ENCODE peak calls at places on chromosomes 16 and 17, in five cellular contexts. O is mesothelial cell of epicardium, K is NCI-H1105 treated with DMSO at 0.1 percent for 48 hours, X is heart right ventricle, L is AG09309. R is an unnamed sample.

GRCh38 chr17:73359987-73360410 is 48.2 kb upstream of the CDC42EP4 start:
- DNase-seq in O (no peak), K (no peak), X (no peak), L (no peak), R (peak; percentile 85)

GRCh38 chr16:86448306-86448705 is 62.0 kb upstream of the FOXF1 start:
- DNase-seq in O (no peak), K (no peak), X (no peak), L (no peak), R (no peak)

GRCh38 chr17:27579897-27580321 is 51.1 kb upstream of the LGALS9 start:
- DNase-seq in O (no peak), K (no peak), X (no peak), L (no peak), R (no peak)

GRCh38 chr17:50270430-50271172 is 3.7 kb upstream of the TMEM92 start:
- DNase-seq in O (no peak), K (no peak), X (no peak), L (no peak), R (peak; percentile 55)

GRCh38 chr17:32852811-32853210 is 24.1 kb downstream of the MYO1D start:
- DNase-seq in O (no peak), K (no peak), X (no peak), L (no peak), R (no peak)

GRCh38 chr16:55480228-55480655 is 1.2 kb downstream of the MMP2 start:
- DNase-seq in O (peak; percentile 58), K (peak; percentile 38), X (peak; percentile 84), L (peak; percentile 84), R (peak; percentile 92)

GRCh38 chr17:34358631-34359030 is 2.4 kb downstream of the CCL13 start:
- DNase-seq in O (no peak), K (no peak), X (no peak), L (no peak), R (no peak)

GRCh38 chr16:31363721-31364120 is 8.7 kb downstream of the ITGAX start:
- DNase-seq in O (no peak), K (no peak), X (no peak), L (no peak), R (no peak)

GRCh38 chr16:17301593-17302135 is 169.1 kb downstream of the XYLT1 start:
- DNase-seq in O (no peak), K (no peak), X (no peak), L (no peak), R (no peak)

GRCh38 chr16:81532491-81533174 is 88.0 kb downstream of the CMIP start:
- DNase-seq in O (no peak), K (no peak), X (no peak), L (no peak), R (no peak)

GRCh38 chr16:89018605-89019158 is 41.7 kb upstream of the CBFA2T3 start:
- DNase-seq in O (no peak), K (no peak), X (no peak), L (no peak), R (no peak)

GRCh38 chr17:47320879-47321502 is 2.8 kb upstream of the EFCAB13 start:
- DNase-seq in O (no peak), K (no peak), X (no peak), L (no peak), R (no peak)

GRCh38 chr16:9206156-9206555 is 114.7 kb downstream of the HAPSTR1 start:
- DNase-seq in O (no peak), K (no peak), X (no peak), L (no peak), R (no peak)

GRCh38 chr16:82011199-82011641 is at the start of gene SDR42E1:
- DNase-seq in O (no peak), K (peak; percentile 69), X (no peak), L (no peak), R (peak; percentile 40)

GRCh38 chr17:64024781-64025731 is 4.6 kb upstream of the ICAM2 start:
- DNase-seq in O (no peak), K (no peak), X (no peak), L (no peak), R (no peak)

GRCh38 chr16:27718136-27718766 is 168.3 kb downstream of the KATNIP start:
- DNase-seq in O (no peak), K (no peak), X (no peak), L (no peak), R (no peak)

GRCh38 chr16:72945081-72945480 is 102.8 kb downstream of the ZFHX3 start:
- DNase-seq in O (no peak), K (no peak), X (no peak), L (no peak), R (no peak)

GRCh38 chr16:59880626-59881025 is 1146.5 kb upstream of the GOT2 start:
- DNase-seq in O (no peak), K (no peak), X (no peak), L (no peak), R (no peak)

GRCh38 chr16:87742781-87743490 is 22.9 kb downstream of the KLHDC4 start:
- DNase-seq in O (no peak), K (peak; percentile 51), X (no peak), L (no peak), R (no peak)

GRCh38 chr16:23026777-23027362 is 122.4 kb downstream of the USP31 start:
- DNase-seq in O (no peak), K (no peak), X (no peak), L (no peak), R (no peak)

GRCh38 chr17:5226940-5227878 is 7.5 kb downstream of the SCIMP start:
- DNase-seq in O (no peak), K (no peak), X (no peak), L (no peak), R (no peak)